ENCODE peak calls at places on chromosome 22, in seven cellular contexts. L is psoas muscle, E is heart right ventricle, D is upper lobe of right lung, G is adrenal gland, M is cardiac muscle cell, X is sigmoid colon. S is an unnamed sample. For H3K27me3, the result is how much of the 10 kb centered on the place peaks cover.

GRCh38 chr22:27825174-27825573 is 23.6 kb upstream of the MN1 start:
- DNase-seq in D (no peak), E (no peak), M (no peak), L (no peak), X (no peak), G (no peak), S (no peak)

GRCh38 chr22:35452351-35452781 is 52.4 kb downstream of the MCM5 start:
- DNase-seq in X (no peak), E (no peak), G (no peak), M (no peak), D (peak), L (no peak), S (no peak)

GRCh38 chr22:42769574-42770447 is 49.1 kb upstream of the A4GALT start:
- DNase-seq in D (peak), E (peak), L (peak), M (peak), X (peak), G (peak), S (no peak)

GRCh38 chr22:17949926-17950473 is 74.4 kb downstream of the MICAL3 start:
- DNase-seq in D (no peak), G (no peak), E (no peak), M (no peak), L (no peak), X (peak), S (no peak)

GRCh38 chr22:45972091-45972867 is 4.7 kb downstream of the WNT7B start:
- DNase-seq in M (no peak), X (no peak), L (no peak), G (no peak), E (no peak), D (no peak), S (no peak)

GRCh38 chr22:48254311-48254873 is 1491.9 kb downstream of the TBC1D22A start:
- DNase-seq in D (no peak), L (no peak), X (no peak), G (no peak), E (no peak), M (no peak), S (no peak)

GRCh38 chr22:42939941-42940653 is 74.9 kb downstream of the PACSIN2 start:
- DNase-seq in M (peak), G (peak), X (no peak), D (peak), L (no peak), E (no peak), S (no peak)

GRCh38 chr22:41382098-41382578 is 396 bp downstream of the TEF start:
- DNase-seq in E (peak), X (peak), M (no peak), G (peak), L (peak), D (peak), S (peak)

GRCh38 chr22:32788884-32789624 is 12.5 kb upstream of the TIMP3 start:
- DNase-seq in X (peak), M (peak), G (no peak), L (no peak), D (peak), E (no peak), S (no peak)

GRCh38 chr22:17905445-17905844 is 118.9 kb downstream of the MICAL3 start:
- DNase-seq in D (no peak), M (no peak), G (no peak), L (no peak), E (no peak), X (no peak), S (no peak)

GRCh38 chr22:43200555-43200954 is 13.6 kb upstream of the TTLL12 start:
- DNase-seq in M (no peak), L (no peak), G (no peak), X (no peak), D (no peak), E (no peak), S (no peak)

GRCh38 chr22:35392357-35392756 is 7.6 kb upstream of the MCM5 start:
- DNase-seq in L (no peak), E (no peak), G (no peak), D (no peak), X (no peak), M (no peak), S (no peak)

GRCh38 chr22:24521791-24522245 is 26.7 kb downstream of the UPB1 start:
- DNase-seq in L (peak), D (peak), E (no peak), X (no peak), M (peak), G (no peak), S (no peak)

GRCh38 chr22:19291218-19291579 is 320 bp downstream of the CLTCL1 start:
- DNase-seq in G (peak), X (peak), M (peak), E (peak), D (peak), L (peak), S (no peak)

GRCh38 chr22:24843048-24843447 is 37.0 kb downstream of the SGSM1 start:
- DNase-seq in E (no peak), G (no peak), X (peak), D (no peak), M (no peak), L (no peak), S (no peak)

GRCh38 chr22:17483670-17484372 is 79.5 kb upstream of the SLC25A18 start:
- DNase-seq in L (no peak), D (no peak), M (peak), G (no peak), E (no peak), X (no peak), S (no peak)

GRCh38 chr22:23058481-23059336 is 11.6 kb upstream of the GNAZ start:
- DNase-seq in G (peak), D (peak), M (no peak), E (no peak), X (no peak), L (peak), S (no peak)
- H3K4me3 ChIP-seq in G (no peak), D (no peak), M (no peak), E (no peak), X (no peak), L (no peak), S (no peak)

DNA sequence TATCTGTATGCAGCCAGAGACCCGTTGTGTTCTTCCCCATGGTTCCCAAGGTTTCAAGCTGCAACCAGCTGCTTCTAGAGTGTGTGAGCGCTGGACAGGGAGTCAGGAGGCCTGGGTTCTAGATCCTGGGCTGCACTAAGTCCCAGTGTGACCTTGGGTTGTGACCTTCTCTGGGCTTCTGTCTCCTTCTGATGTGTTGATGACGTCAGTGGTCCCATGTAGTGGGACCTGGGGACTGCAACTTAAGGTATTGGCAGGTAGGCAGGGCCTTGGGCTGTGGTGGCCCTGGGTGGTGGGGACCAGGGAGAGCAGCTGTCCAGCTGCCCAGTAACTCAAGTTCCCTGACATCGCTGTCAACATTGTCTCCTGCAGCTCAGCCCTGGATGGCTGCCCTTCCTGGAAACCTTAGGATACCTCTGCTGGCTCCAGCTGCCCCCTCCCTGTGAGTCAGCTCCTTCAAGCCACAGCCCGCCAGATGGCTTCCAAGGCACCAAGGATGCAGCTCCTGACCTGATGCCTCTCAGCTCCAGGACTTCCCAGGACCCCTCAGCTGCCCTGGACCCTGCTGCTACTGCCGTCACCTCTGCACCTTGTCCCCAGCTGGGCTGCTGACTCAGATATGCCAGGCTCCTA is 1.3 kb upstream of the PVALB start:
- DNase-seq in G (no peak), M (no peak), L (no peak), D (peak), E (no peak), X (no peak), S (no peak)
- H3K27me3 ChIP-seq in G (under half), M (half or more), L (under half), D (half or more), E (half or more), X (half or more), S (under half)

GRCh38 chr22:47139790-47140119 is 377.3 kb downstream of the TBC1D22A start:
- DNase-seq in D (no peak), M (no peak), E (no peak), X (no peak), L (no peak), G (no peak), S (no peak)
- H3K27ac ChIP-seq in D (no peak), M (no peak), E (no peak), X (no peak), L (no peak), G (no peak), S (no peak)

GRCh38 chr22:20775342-20775895 is 1.5 kb downstream of the SERPIND1 start:
- DNase-seq in E (no peak), D (no peak), X (no peak), M (no peak), G (no peak), L (no peak), S (no peak)

GRCh38 chr22:20771918-20772625 is 1.8 kb upstream of the SERPIND1 start:
- DNase-seq in D (no peak), E (no peak), L (no peak), G (no peak), M (no peak), X (no peak), S (no peak)

GRCh38 chr22:20776624-20777405 is 2.9 kb downstream of the SERPIND1 start:
- DNase-seq in G (no peak), E (no peak), L (no peak), M (no peak), X (no peak), D (no peak), S (no peak)

GRCh38 chr22:20774882-20775281 is 969 bp downstream of the SERPIND1 start:
- DNase-seq in X (no peak), D (no peak), M (no peak), L (no peak), G (no peak), E (no peak), S (no peak)

GRCh38 chr22:20773793-20774212 is at the start of gene SERPIND1:
- DNase-seq in G (no peak), X (no peak), E (no peak), M (no peak), L (no peak), D (no peak), S (no peak)
- H3K4me3 ChIP-seq in G (no peak), X (no peak), E (no peak), M (no peak), L (no peak), D (no peak), S (no peak)

GRCh38 chr22:39684702-39685281 is 114.2 kb downstream of the CACNA1I start:
- DNase-seq in G (no peak), D (no peak), E (no peak), L (no peak), X (no peak), M (no peak), S (no peak)
- H3K27me3 ChIP-seq in G (under half), D (half or more), E (half or more), L (under half), X (half or more), M (under half), S (under half)

GRCh38 chr22:44363980-44364749 is 51.4 kb upstream of the SHISAL1 start:
- DNase-seq in X (peak), G (no peak), L (peak), D (peak), M (no peak), E (peak), S (no peak)
- H3K27ac ChIP-seq in X (peak), G (no peak), L (no peak), D (peak), M (no peak), E (no peak), S (no peak)

DNA sequence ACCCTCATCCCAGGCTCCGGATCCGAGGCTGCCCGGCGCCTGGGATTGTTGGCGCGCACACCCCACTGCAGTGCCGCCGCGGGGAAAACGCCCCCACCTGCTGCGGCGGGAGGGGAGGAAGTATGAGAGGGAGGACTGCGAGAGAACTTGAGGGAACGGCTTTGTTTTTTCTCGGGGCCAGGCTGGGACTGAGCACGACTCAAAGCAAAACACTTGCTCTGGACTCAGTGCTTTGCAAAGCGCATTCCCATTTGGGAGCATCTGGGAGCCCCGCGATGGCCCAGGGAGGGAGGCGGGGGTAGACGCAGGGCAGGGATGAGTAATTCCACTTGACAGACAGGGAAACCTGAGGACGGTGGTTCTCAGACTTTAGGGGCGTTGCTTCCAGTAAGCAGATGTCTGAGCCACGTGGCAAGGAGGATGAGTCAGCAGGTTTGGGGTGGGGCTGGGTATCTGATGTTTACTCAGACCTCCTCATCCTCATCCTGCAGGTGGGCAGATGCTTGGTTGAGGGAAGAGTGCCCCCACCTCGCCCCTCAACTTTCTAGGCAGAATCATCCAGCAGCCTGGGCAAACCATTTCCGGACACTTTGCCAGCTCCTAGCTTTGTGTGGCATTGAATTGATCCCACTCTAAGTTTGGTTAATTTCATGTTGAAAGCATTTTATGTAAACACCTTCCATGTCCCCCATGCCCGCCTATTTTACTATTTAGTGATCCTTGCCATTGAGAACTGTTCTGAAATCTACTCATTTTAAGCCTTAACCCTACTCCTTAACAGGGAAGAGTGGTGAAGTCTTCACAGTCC is 1.5 kb downstream of the MIAT start:
- DNase-seq in L (peak), E (no peak), M (peak), G (peak), X (no peak), D (peak), S (peak)
- H3K4me3 ChIP-seq in L (peak), E (peak), M (peak), G (peak), X (peak), D (peak), S (peak)

GRCh38 chr22:36562261-36562835 is 33.4 kb upstream of the EIF3D start:
- DNase-seq in L (no peak), E (no peak), M (peak), D (no peak), G (no peak), X (no peak), S (no peak)
- H3K27me3 ChIP-seq in L (under half), E (under half), M (under half), D (under half), G (under half), X (under half), S (under half)

S was measured in dorsolateral prefrontal cortex.